ENCODE peak calls at places on chromosomes 4 and X, in nine cellular contexts. V is CD8-positive, alpha-beta memory T cell; F is activated CD4-positive, alpha-beta T cell treated with anti-CD3 and anti-CD28 coated beads, Interleukin-2, amount 50 U/mL, for 1 hour; G is mucosa of gallbladder; Z is WTC11; Q is lower leg skin; I is DMS153; E is hippocampal formation; O is A172. H is an unnamed sample.

GRCh38 chrX:56812515-56813105 is 83.6 kb downstream of the NBDY start:
- DNase-seq in V (no peak), F (no peak), G (no peak), Z (no peak), Q (no peak), I (no peak), E (no peak), O (no peak), H (no peak)

GRCh38 chr4:152109585-152110509 is 349.0 kb upstream of the GATB start:
- DNase-seq in V (no peak), F (no peak), G (peak; percentile 19), Z (no peak), Q (no peak), I (no peak), E (no peak), O (peak; percentile 44), H (no peak)

GRCh38 chr4:132707955-132708354 is 441.1 kb upstream of the PCDH10 start:
- DNase-seq in V (no peak), F (no peak), G (no peak), Z (no peak), Q (no peak), I (no peak), E (no peak), O (no peak), H (no peak)

GRCh38 chrX:6041630-6042029 is 187.0 kb downstream of the NLGN4X start:
- DNase-seq in V (no peak), F (no peak), G (no peak), Z (no peak), Q (no peak), I (no peak), E (no peak), O (no peak), H (no peak)

GRCh38 chr4:177562859-177563258 is 120.6 kb upstream of the AGA start:
- DNase-seq in V (no peak), F (no peak), G (no peak), Z (no peak), Q (no peak), I (no peak), E (no peak), O (no peak), H (no peak)

GRCh38 chr4:101346312-101346561 is 1.1 kb downstream of the PPP3CA start:
- DNase-seq in V (peak; percentile 39), F (peak; percentile 42), G (no peak), Z (no peak), Q (peak; percentile 47), I (no peak), E (no peak), O (no peak), H (no peak)

GRCh38 chr4:174522183-174523002 is at the start of gene HPGD:
- DNase-seq in V (peak; percentile 79), F (peak; percentile 41), G (peak; percentile 66), Z (peak; percentile 62), Q (peak; percentile 79), I (peak; percentile 37), E (no peak), O (peak; percentile 14), H (no peak)

GRCh38 chr4:159060161-159060560 is 42.7 kb upstream of the RAPGEF2 start:
- DNase-seq in V (no peak), F (no peak), G (no peak), Z (no peak), Q (no peak), I (no peak), E (peak; percentile 57), O (no peak), H (no peak)

GRCh38 chrX:11792461-11793421 is 34.7 kb downstream of the MSL3 start:
- DNase-seq in V (peak; percentile 28), F (peak; percentile 51), G (no peak), Z (no peak), Q (no peak), I (peak; percentile 11), E (no peak), O (peak; percentile 5), H (no peak)

GRCh38 chr4:100366213-100366612 is 151.6 kb downstream of the EMCN start:
- DNase-seq in V (no peak), F (no peak), G (no peak), Z (peak; percentile 18), Q (no peak), I (no peak), E (no peak), O (no peak), H (no peak)

GRCh38 chr4:5708171-5708828 is at the start of gene EVC2:
- DNase-seq in V (peak; percentile 9), F (peak; percentile 5), G (peak; percentile 55), Z (peak; percentile 73), Q (no peak), I (no peak), E (no peak), O (no peak), H (no peak)

GRCh38 chrX:95058815-95059214 is 1384.8 kb downstream of the FAM133A start:
- DNase-seq in V (no peak), F (no peak), G (no peak), Z (no peak), Q (no peak), I (no peak), E (no peak), O (peak; percentile 57), H (no peak)

GRCh38 chrX:19544693-19545305 is 29.5 kb upstream of the MAP3K15 start:
- DNase-seq in V (peak; percentile 9), F (peak; percentile 22), G (peak; percentile 56), Z (peak; percentile 48), Q (peak; percentile 15), I (no peak), E (peak; percentile 37), O (peak; percentile 53), H (no peak)

GRCh38 chr4:146058531-146058930 is 117.0 kb upstream of the LSM6 start:
- DNase-seq in V (no peak), F (no peak), G (no peak), Z (no peak), Q (no peak), I (no peak), E (no peak), O (no peak), H (no peak)

GRCh38 chrX:131067846-131068745 is 9.9 kb downstream of the ARHGAP36 start:
- DNase-seq in V (no peak), F (no peak), G (no peak), Z (peak; percentile 47), Q (no peak), I (no peak), E (no peak), O (no peak), H (no peak)

GRCh38 chr4:145195167-145195952 is 15.0 kb upstream of the OTUD4 start:
- DNase-seq in V (no peak), F (no peak), G (no peak), Z (no peak), Q (no peak), I (no peak), E (no peak), O (peak; percentile 10), H (no peak)

GRCh38 chrX:39850630-39851152 is 247.1 kb downstream of the BCOR start:
- DNase-seq in V (no peak), F (no peak), G (no peak), Z (peak; percentile 11), Q (no peak), I (no peak), E (no peak), O (peak; percentile 47), H (peak; percentile 2)

GRCh38 chr4:100736651-100737450 is 219.0 kb upstream of the EMCN start:
- DNase-seq in V (no peak), F (no peak), G (no peak), Z (no peak), Q (peak; percentile 16), I (no peak), E (no peak), O (peak; percentile 88), H (no peak)

GRCh38 chrX:13307041-13307440 is 12.8 kb downstream of the ATXN3L start:
- DNase-seq in V (no peak), F (no peak), G (no peak), Z (no peak), Q (no peak), I (no peak), E (no peak), O (no peak), H (no peak)

GRCh38 chr4:98481167-98481566 is 177.2 kb downstream of the TSPAN5 start:
- DNase-seq in V (no peak), F (no peak), G (no peak), Z (no peak), Q (no peak), I (no peak), E (peak; percentile 63), O (no peak), H (no peak)

GRCh38 chr4:111215755-111216154 is 592.9 kb upstream of the PITX2 start:
- DNase-seq in V (no peak), F (no peak), G (no peak), Z (no peak), Q (no peak), I (no peak), E (no peak), O (no peak), H (no peak)

GRCh38 chr4:74624351-74625151 is 169.8 kb downstream of the BTC start:
- DNase-seq in V (no peak), F (no peak), G (no peak), Z (no peak), Q (no peak), I (peak; percentile 45), E (no peak), O (peak; percentile 89), H (no peak)

GRCh38 chrX:20529301-20529700 is 262.6 kb upstream of the RPS6KA3 start:
- DNase-seq in V (no peak), F (no peak), G (no peak), Z (no peak), Q (no peak), I (peak; percentile 2), E (no peak), O (no peak), H (no peak)

GRCh38 chrX:124388562-124388961 is 42.2 kb downstream of the SH2D1A start:
- DNase-seq in V (peak; percentile 34), F (peak; percentile 44), G (peak; percentile 56), Z (peak; percentile 20), Q (peak; percentile 15), I (peak; percentile 62), E (peak; percentile 68), O (peak; percentile 9), H (no peak)

GRCh38 chrX:153646620-153647373 is at the start of gene DUSP9:
- DNase-seq in V (no peak), F (no peak), G (no peak), Z (peak; percentile 49), Q (no peak), I (peak; percentile 16), E (no peak), O (no peak), H (no peak)

GRCh38 chr4:185515248-185515647 is 20.1 kb downstream of the PDLIM3 start:
- DNase-seq in V (no peak), F (no peak), G (no peak), Z (no peak), Q (no peak), I (no peak), E (no peak), O (no peak), H (no peak)

H was measured in T1000.